ENCODE peak calls at places on chromosomes 6 and 20, in five cellular contexts. One of them, this sample, is unnamed.

GRCh38 chr6:113565306-113565705 is 291.8 kb upstream of the MARCKS start:
- DNase-seq in stomach: no peak
- DNase-seq in brain microvascular endothelial cell: peak
- DNase-seq in heart right ventricle: no peak
- DNase-seq in Panc1: no peak
- DNase-seq in this sample: no peak

GRCh38 chr6:159044899-159045727 is at the start of gene TAGAP:
- DNase-seq in heart right ventricle: peak
- DNase-seq in Panc1: no peak
- DNase-seq in stomach: peak
- DNase-seq in brain microvascular endothelial cell: peak
- DNase-seq in this sample: no peak

GRCh38 chr6:16136536-16137450 is 7.9 kb downstream of the MYLIP start:
- DNase-seq in brain microvascular endothelial cell: peak
- DNase-seq in stomach: peak
- DNase-seq in Panc1: no peak
- DNase-seq in heart right ventricle: no peak
- DNase-seq in this sample: peak

GRCh38 chr6:53124131-53124800 is 24.4 kb downstream of the GCM1 start:
- DNase-seq in Panc1: no peak
- DNase-seq in brain microvascular endothelial cell: no peak
- DNase-seq in heart right ventricle: no peak
- DNase-seq in stomach: no peak
- DNase-seq in this sample: no peak

GRCh38 chr20:46695888-46696287 is 6.6 kb upstream of the TP53RK start:
- DNase-seq in brain microvascular endothelial cell: no peak
- DNase-seq in Panc1: no peak
- DNase-seq in stomach: no peak
- DNase-seq in heart right ventricle: no peak
- DNase-seq in this sample: no peak

GRCh38 chr6:56902551-56903464 is 52.1 kb upstream of the BEND6 start:
- DNase-seq in heart right ventricle: no peak
- DNase-seq in Panc1: no peak
- DNase-seq in brain microvascular endothelial cell: peak
- DNase-seq in stomach: no peak
- DNase-seq in this sample: peak

GRCh38 chr6:127247114-127248096 is 19.3 kb upstream of the RNF146 start:
- DNase-seq in brain microvascular endothelial cell: no peak
- DNase-seq in Panc1: no peak
- DNase-seq in heart right ventricle: no peak
- DNase-seq in stomach: no peak
- DNase-seq in this sample: no peak

GRCh38 chr20:29750268-29750899 is 1507.1 kb upstream of the DEFB115 start:
- DNase-seq in heart right ventricle: no peak
- DNase-seq in Panc1: no peak
- DNase-seq in stomach: no peak
- DNase-seq in brain microvascular endothelial cell: no peak
- DNase-seq in this sample: no peak

GRCh38 chr6:21588812-21589811 is 4.4 kb upstream of the SOX4 start:
- DNase-seq in stomach: peak
- DNase-seq in Panc1: no peak
- DNase-seq in brain microvascular endothelial cell: peak
- DNase-seq in heart right ventricle: peak
- DNase-seq in this sample: peak

GRCh38 chr6:36546958-36547645 is at the start of gene STK38:
- DNase-seq in Panc1: no peak
- DNase-seq in stomach: peak
- DNase-seq in heart right ventricle: peak
- DNase-seq in brain microvascular endothelial cell: peak
- DNase-seq in this sample: peak

GRCh38 chr6:94721459-94721858 is 855.9 kb upstream of the MANEA start:
- DNase-seq in Panc1: no peak
- DNase-seq in heart right ventricle: no peak
- DNase-seq in brain microvascular endothelial cell: no peak
- DNase-seq in stomach: no peak
- DNase-seq in this sample: no peak

GRCh38 chr6:84033523-84034451 is at the start of gene MRAP2:
- DNase-seq in stomach: peak
- DNase-seq in Panc1: no peak
- DNase-seq in brain microvascular endothelial cell: peak
- DNase-seq in heart right ventricle: peak
- DNase-seq in this sample: peak

GRCh38 chr6:16514249-16514648 is 247.0 kb downstream of the ATXN1 start:
- DNase-seq in stomach: no peak
- DNase-seq in heart right ventricle: no peak
- DNase-seq in brain microvascular endothelial cell: peak
- DNase-seq in Panc1: peak
- DNase-seq in this sample: peak

GRCh38 chr6:111481836-111482235 is 1.2 kb downstream of the REV3L start:
- DNase-seq in brain microvascular endothelial cell: no peak
- DNase-seq in heart right ventricle: no peak
- DNase-seq in stomach: no peak
- DNase-seq in Panc1: no peak
- DNase-seq in this sample: no peak

GRCh38 chr6:34673079-34673478 is 23.5 kb downstream of the ILRUN start:
- DNase-seq in brain microvascular endothelial cell: no peak
- DNase-seq in stomach: no peak
- DNase-seq in Panc1: no peak
- DNase-seq in heart right ventricle: no peak
- DNase-seq in this sample: no peak

GRCh38 chr6:34671801-34672656 is 24.5 kb downstream of the ILRUN start:
- DNase-seq in Panc1: no peak
- DNase-seq in brain microvascular endothelial cell: no peak
- DNase-seq in stomach: no peak
- DNase-seq in heart right ventricle: no peak
- DNase-seq in this sample: peak

GRCh38 chr6:34672657-34673043 is 23.9 kb downstream of the ILRUN start:
- DNase-seq in stomach: no peak
- DNase-seq in brain microvascular endothelial cell: no peak
- DNase-seq in Panc1: no peak
- DNase-seq in heart right ventricle: no peak
- DNase-seq in this sample: no peak

GRCh38 chr6:34674268-34674639 is 22.3 kb downstream of the ILRUN start:
- DNase-seq in brain microvascular endothelial cell: no peak
- DNase-seq in stomach: no peak
- DNase-seq in Panc1: no peak
- DNase-seq in heart right ventricle: no peak
- DNase-seq in this sample: no peak

GRCh38 chr6:34671362-34671761 is 25.2 kb downstream of the ILRUN start:
- DNase-seq in heart right ventricle: no peak
- DNase-seq in stomach: no peak
- DNase-seq in brain microvascular endothelial cell: no peak
- DNase-seq in Panc1: no peak
- DNase-seq in this sample: no peak
- H3K4me3 ChIP-seq in heart right ventricle: no peak
- H3K4me3 ChIP-seq in stomach: no peak
- H3K4me3 ChIP-seq in brain microvascular endothelial cell: no peak
- H3K4me3 ChIP-seq in Panc1: no peak
- H3K4me3 ChIP-seq in this sample: no peak

DNA sequence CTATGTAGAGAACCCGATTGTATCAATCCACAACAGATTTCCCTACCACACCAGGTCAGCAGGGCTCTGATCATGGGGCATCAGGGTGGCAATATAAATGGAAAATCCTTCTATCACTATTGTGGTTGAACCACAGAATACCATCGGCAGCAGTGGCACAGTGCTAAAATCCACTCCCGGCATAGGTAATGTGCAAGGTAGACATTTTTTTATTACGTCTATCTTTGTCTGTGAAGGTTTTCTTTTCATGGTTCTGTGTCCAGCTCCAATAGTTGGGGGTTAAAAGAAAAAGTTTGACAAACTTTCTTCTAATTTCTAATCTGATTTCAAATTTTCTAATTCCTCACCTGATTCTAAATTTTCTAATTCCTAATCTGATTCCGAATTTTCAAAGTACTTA is 302.7 kb upstream of the PREP start:
- DNase-seq in brain microvascular endothelial cell: no peak
- DNase-seq in heart right ventricle: no peak
- DNase-seq in stomach: no peak
- DNase-seq in Panc1: no peak
- DNase-seq in this sample: no peak
- H3K4me3 ChIP-seq in brain microvascular endothelial cell: no peak
- H3K4me3 ChIP-seq in heart right ventricle: no peak
- H3K4me3 ChIP-seq in stomach: no peak
- H3K4me3 ChIP-seq in Panc1: no peak
- H3K4me3 ChIP-seq in this sample: no peak

DNA sequence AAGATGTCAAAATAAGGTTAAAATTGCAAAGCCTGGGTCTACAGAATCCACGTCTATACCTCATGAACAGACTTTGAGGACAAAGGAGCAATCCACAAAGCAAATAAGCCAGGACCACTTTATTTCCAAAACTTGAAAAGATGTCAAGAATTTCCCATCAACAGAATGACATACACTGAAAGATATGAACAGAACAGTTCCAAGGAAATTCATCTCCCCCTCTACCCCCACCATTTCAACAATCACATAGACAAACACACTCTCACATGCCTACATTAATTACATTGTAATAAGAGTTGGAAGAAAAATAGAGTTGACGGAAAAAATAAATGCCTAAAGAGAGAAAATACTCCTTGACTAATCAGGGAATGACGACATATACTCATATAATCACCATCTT is 45.2 kb upstream of the NHSL1 start:
- DNase-seq in Panc1: no peak
- DNase-seq in brain microvascular endothelial cell: no peak
- DNase-seq in stomach: no peak
- DNase-seq in heart right ventricle: no peak
- DNase-seq in this sample: no peak
- H3K4me3 ChIP-seq in Panc1: no peak
- H3K4me3 ChIP-seq in brain microvascular endothelial cell: peak
- H3K4me3 ChIP-seq in stomach: no peak
- H3K4me3 ChIP-seq in heart right ventricle: peak
- H3K4me3 ChIP-seq in this sample: peak

DNA sequence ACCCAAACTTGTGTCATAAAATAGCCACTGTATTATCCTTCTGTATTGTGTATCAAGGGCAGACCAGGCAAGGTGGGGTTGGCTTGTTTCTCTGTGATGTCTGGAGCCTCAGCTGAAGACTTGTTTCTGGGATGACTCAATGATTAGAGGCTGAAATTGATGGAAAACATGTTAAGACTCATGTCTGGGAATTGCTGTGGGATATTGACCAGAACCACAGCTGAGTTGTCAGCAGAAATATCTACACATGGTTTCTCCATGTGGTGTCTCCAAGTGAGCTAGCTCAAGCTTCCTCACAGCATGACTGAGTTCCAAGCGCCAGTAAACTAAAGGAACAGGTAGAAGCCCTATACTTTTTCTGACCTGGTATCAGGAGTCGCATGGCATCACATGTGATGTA is 128.5 kb upstream of the SYNDIG1 start:
- DNase-seq in heart right ventricle: no peak
- DNase-seq in Panc1: no peak
- DNase-seq in brain microvascular endothelial cell: no peak
- DNase-seq in stomach: no peak
- DNase-seq in this sample: no peak
- H3K4me3 ChIP-seq in heart right ventricle: no peak
- H3K4me3 ChIP-seq in Panc1: no peak
- H3K4me3 ChIP-seq in brain microvascular endothelial cell: no peak
- H3K4me3 ChIP-seq in stomach: no peak
- H3K4me3 ChIP-seq in this sample: no peak

GRCh38 chr6:101129851-101130250 is 248.7 kb upstream of the ASCC3 start:
- DNase-seq in stomach: no peak
- DNase-seq in brain microvascular endothelial cell: no peak
- DNase-seq in Panc1: no peak
- DNase-seq in heart right ventricle: no peak
- DNase-seq in this sample: no peak
- H3K4me3 ChIP-seq in stomach: no peak
- H3K4me3 ChIP-seq in brain microvascular endothelial cell: no peak
- H3K4me3 ChIP-seq in Panc1: no peak
- H3K4me3 ChIP-seq in heart right ventricle: no peak
- H3K4me3 ChIP-seq in this sample: no peak